ENCODE peak calls at places on chromosomes 6 and 20, in four cellular contexts. W is HepG2, X is K562, E is H1. Y is an unnamed sample.

GRCh38 chr6:30071081-30071818 is 4.3 kb downstream of the PPP1R11 start:
- DNase-seq in W (no peak), X (no peak), E (peak; percentile 61), Y (no peak)

GRCh38 chr20:61731363-61732181 is 334.1 kb downstream of the TAF4 start:
- DNase-seq in W (no peak), X (no peak), E (no peak), Y (peak; percentile 28)

GRCh38 chr6:144314003-144314485 is 28.9 kb downstream of the UTRN start:
- DNase-seq in W (no peak), X (no peak), E (no peak), Y (no peak)

GRCh38 chr6:111667921-111668320 is 62.2 kb upstream of the TRAF3IP2 start:
- DNase-seq in W (no peak), X (no peak), E (no peak), Y (no peak)

GRCh38 chr6:146087386-146087785 is 58.5 kb downstream of the GRM1 start:
- DNase-seq in W (no peak), X (no peak), E (no peak), Y (no peak)

GRCh38 chr20:43583982-43584432 is 6.7 kb upstream of the IFT52 start:
- DNase-seq in W (peak; percentile 95), X (peak; percentile 91), E (no peak), Y (no peak)

GRCh38 chr6:30679765-30680535 is 6.5 kb downstream of the PPP1R18 start:
- DNase-seq in W (no peak), X (no peak), E (no peak), Y (no peak)

GRCh38 chr6:48074368-48074767 is 36.6 kb downstream of the PTCHD4 start:
- DNase-seq in W (no peak), X (no peak), E (no peak), Y (no peak)

GRCh38 chr6:7615611-7616383 is 25.8 kb downstream of the SNRNP48 start:
- DNase-seq in W (peak; percentile 72), X (peak; percentile 77), E (peak; percentile 58), Y (peak; percentile 18)

GRCh38 chr6:148109732-148110131 is 232.9 kb upstream of the SASH1 start:
- DNase-seq in W (no peak), X (peak; percentile 18), E (no peak), Y (no peak)

GRCh38 chr6:7991992-7992815 is 72.0 kb downstream of the BLOC1S5 start:
- DNase-seq in W (peak; percentile 69), X (peak; percentile 58), E (no peak), Y (peak; percentile 54)

GRCh38 chr6:39980839-39981580 is 46.7 kb upstream of the MOCS1 start:
- DNase-seq in W (peak; percentile 52), X (peak; percentile 78), E (peak; percentile 48), Y (peak; percentile 36)
- TF ChIP-seq PHF8 in W (no peak), X (no peak), E (no peak), Y (no peak)

GRCh38 chr6:2522521-2522920 is 228.2 kb downstream of the MYLK4 start:
- DNase-seq in W (no peak), X (no peak), E (no peak), Y (no peak)

GRCh38 chr6:2528156-2528555 is 222.6 kb downstream of the MYLK4 start:
- DNase-seq in W (no peak), X (no peak), E (no peak), Y (no peak)

GRCh38 chr6:2526766-2527165 is 224.0 kb downstream of the MYLK4 start:
- DNase-seq in W (no peak), X (no peak), E (no peak), Y (no peak)

GRCh38 chr6:2523061-2523460 is 227.7 kb downstream of the MYLK4 start:
- DNase-seq in W (no peak), X (no peak), E (no peak), Y (no peak)

GRCh38 chr6:2524090-2524489 is 226.6 kb downstream of the MYLK4 start:
- DNase-seq in W (peak; percentile 82), X (peak; percentile 30), E (no peak), Y (peak; percentile 31)
- TF ChIP-seq PHF8 in W (no peak), X (no peak), E (no peak), Y (no peak)

GRCh38 chr6:166439366-166440091 is 56.8 kb upstream of the MPC1 start:
- DNase-seq in W (no peak), X (no peak), E (no peak), Y (no peak)

GRCh38 chr6:166438211-166438861 is 55.6 kb upstream of the MPC1 start:
- DNase-seq in W (no peak), X (peak; percentile 21), E (no peak), Y (no peak)

GRCh38 chr6:166440729-166441128 is 58.0 kb upstream of the MPC1 start:
- DNase-seq in W (no peak), X (no peak), E (no peak), Y (no peak)

GRCh38 chr6:166441641-166442078 is 58.9 kb upstream of the MPC1 start:
- DNase-seq in W (no peak), X (no peak), E (no peak), Y (no peak)

DNA sequence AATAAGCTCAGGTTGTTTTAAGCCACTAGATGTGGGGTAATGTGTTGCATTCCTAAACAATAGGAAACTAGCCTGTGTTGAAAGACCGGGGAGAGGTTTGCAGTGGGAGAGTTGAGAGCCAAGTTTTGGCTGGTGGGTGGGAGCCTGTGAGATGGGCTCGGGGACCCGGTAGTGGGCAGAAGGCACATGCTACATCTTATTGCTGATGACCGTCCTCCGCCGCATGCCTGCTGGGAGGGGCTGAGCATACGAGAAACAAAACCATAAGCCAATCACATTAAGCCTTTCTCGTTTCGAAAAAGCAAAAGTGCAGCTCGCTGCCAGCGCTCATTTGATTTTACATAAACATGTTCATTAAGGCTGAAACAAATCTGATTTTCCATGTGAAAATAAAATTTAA is 57.4 kb upstream of the MPC1 start:
- DNase-seq in W (no peak), X (no peak), E (no peak), Y (no peak)
- TF ChIP-seq PHF8 in W (no peak), X (no peak), E (no peak), Y (no peak)

GRCh38 chr20:33732166-33732970 is 572 bp downstream of the ZNF341 start:
- DNase-seq in W (peak; percentile 82), X (peak; percentile 92), E (peak; percentile 90), Y (peak; percentile 18)
- TF ChIP-seq PHF8 in W (peak; percentile 56), X (peak; percentile 74), E (peak; percentile 57), Y (no peak)

DNA sequence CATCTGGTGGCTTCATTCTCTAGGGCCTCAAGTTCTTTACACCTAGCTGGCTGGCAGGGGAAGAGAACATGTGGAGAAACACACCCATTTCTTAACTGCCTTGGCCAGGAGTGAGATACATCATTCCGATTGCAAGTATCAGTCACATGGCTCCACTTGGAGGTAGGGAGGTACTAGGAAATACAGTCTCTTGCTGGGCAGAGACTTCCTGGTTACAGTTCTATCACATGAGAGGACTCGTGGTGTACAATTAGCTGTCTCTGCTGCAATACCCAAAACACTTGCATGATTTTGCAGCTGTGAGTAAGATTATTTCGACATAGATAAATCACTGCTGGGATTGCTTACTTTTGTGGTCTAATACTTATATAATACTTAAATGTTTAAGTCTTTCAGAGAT is 51.1 kb downstream of the GTF2H5 start:
- DNase-seq in W (no peak), X (no peak), E (no peak), Y (peak; percentile 45)
- TF ChIP-seq PHF8 in W (no peak), X (no peak), E (no peak), Y (no peak)

DNA sequence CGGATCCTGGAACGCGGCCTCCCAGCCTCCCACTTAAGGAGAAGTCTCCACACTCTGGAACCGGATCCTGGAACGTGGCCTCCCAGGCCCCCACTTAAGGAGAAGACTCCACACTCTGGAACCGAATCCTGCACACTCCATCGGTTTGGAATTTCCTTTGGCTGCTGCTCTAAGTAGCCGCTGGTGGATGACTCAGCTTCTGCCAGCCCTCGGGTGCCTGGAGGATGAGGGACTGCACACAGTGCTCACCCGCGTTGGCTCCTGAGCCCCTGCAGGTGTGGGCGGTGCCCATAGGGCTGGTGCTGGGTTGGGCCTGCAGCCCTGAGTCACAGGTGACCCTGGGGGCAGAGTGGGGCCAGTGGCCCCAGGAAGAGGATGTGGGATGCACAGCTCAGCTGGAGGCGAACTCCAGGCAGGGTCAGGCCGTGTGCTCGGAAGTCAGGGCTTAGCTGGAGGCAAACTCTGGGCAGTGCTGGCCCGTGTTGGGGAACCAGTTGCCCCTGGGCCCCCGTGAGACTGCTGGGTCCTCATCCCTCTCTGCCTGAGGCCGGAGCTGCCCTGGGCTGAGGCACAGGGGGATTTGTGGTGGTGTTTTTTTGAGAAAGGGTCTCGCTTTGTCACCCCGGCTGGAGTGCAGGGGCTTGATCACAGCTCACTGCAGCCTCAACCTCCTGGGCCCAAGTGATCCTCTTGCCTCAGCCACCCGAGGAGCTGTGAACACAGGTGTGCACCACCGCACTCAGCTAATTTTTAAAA is 13.9 kb upstream of the TNFRSF6B start:
- DNase-seq in W (peak; percentile 63), X (no peak), E (no peak), Y (peak; percentile 94)
- TF ChIP-seq PHF8 in W (no peak), X (no peak), E (no peak), Y (no peak)